ENCODE peak calls at places on chromosomes 7 and 10, in five cellular contexts. T is SJSA1, D is psoas muscle, Y is adrenal gland, O is colonic mucosa. Z is an unnamed sample. For H3K9me3 and H3K4me1, the result is how much of the 10 kb centered on the place peaks cover.

GRCh38 chr10:100009793-100010676 is at the start of gene DNMBP:
- DNase-seq in D (peak), T (peak), Y (peak), O (peak), Z (peak)

GRCh38 chr10:99784025-99784730 is 1.7 kb downstream of the ABCC2 start:
- DNase-seq in T (peak), Y (peak), O (no peak), D (no peak), Z (no peak)

GRCh38 chr10:120995768-120996167 is 144.6 kb downstream of the WDR11 start:
- DNase-seq in T (no peak), D (no peak), O (no peak), Y (no peak), Z (no peak)

GRCh38 chr10:50576245-50576815 is 47.4 kb downstream of the SGMS1 start:
- DNase-seq in O (no peak), T (peak), Y (peak), D (no peak), Z (peak)

GRCh38 chr10:24961582-24961981 is 9.2 kb upstream of the PRTFDC1 start:
- DNase-seq in Y (no peak), O (no peak), T (no peak), D (no peak), Z (no peak)

GRCh38 chr10:110556993-110557601 is 10.4 kb upstream of the SMC3 start:
- DNase-seq in T (no peak), Y (no peak), O (peak), D (no peak), Z (no peak)

GRCh38 chr10:77355844-77356243 is 281.8 kb downstream of the KCNMA1 start:
- DNase-seq in Y (no peak), T (no peak), O (no peak), D (no peak), Z (no peak)

GRCh38 chr10:72682626-72683025 is 9.3 kb upstream of the MCU start:
- DNase-seq in D (no peak), Y (no peak), O (no peak), T (no peak), Z (no peak)

GRCh38 chr7:78558571-78558970 is 760.0 kb downstream of the PHTF2 start:
- DNase-seq in O (no peak), D (no peak), T (no peak), Y (no peak), Z (no peak)

GRCh38 chr10:129536336-129536735 is 69.3 kb downstream of the MGMT start:
- DNase-seq in D (peak), T (no peak), Y (no peak), O (no peak), Z (no peak)

GRCh38 chr7:44275829-44276570 is 49.4 kb downstream of the CAMK2B start:
- DNase-seq in Y (no peak), T (no peak), D (peak), O (no peak), Z (peak)

GRCh38 chr10:2874963-2875362 is 192.4 kb upstream of the PFKP start:
- DNase-seq in D (no peak), Y (no peak), O (no peak), T (no peak), Z (peak)

GRCh38 chr7:44333971-44334733 is 8.8 kb upstream of the CAMK2B start:
- DNase-seq in T (no peak), D (no peak), O (no peak), Y (no peak), Z (no peak)

GRCh38 chr7:1357601-1358271 is 101.5 kb downstream of the MICALL2 start:
- DNase-seq in Y (no peak), O (no peak), D (no peak), T (no peak), Z (no peak)

GRCh38 chr10:57218382-57218781 is 857.3 kb upstream of the ZWINT start:
- DNase-seq in O (no peak), Y (no peak), T (no peak), D (no peak), Z (no peak)

GRCh38 chr10:3020311-3020710 is 47.0 kb upstream of the PFKP start:
- DNase-seq in Y (no peak), D (no peak), O (no peak), T (no peak), Z (no peak)

GRCh38 chr10:121904888-121905287 is 22.9 kb downstream of the ATE1 start:
- DNase-seq in Y (peak), O (no peak), D (no peak), T (no peak), Z (no peak)

GRCh38 chr7:232571-233455 is 40.4 kb downstream of the FAM20C start:
- DNase-seq in D (peak), O (no peak), Y (no peak), T (no peak), Z (no peak)

GRCh38 chr10:2839081-2839725 is 228.1 kb upstream of the PFKP start:
- DNase-seq in O (peak), Y (peak), T (no peak), D (no peak), Z (no peak)

GRCh38 chr7:114085592-114086490 is 167.0 kb upstream of the PPP1R3A start:
- DNase-seq in T (no peak), Y (peak), D (peak), O (peak), Z (peak)

GRCh38 chr10:53664620-53665019 is 892.0 kb upstream of the MBL2 start:
- DNase-seq in Y (no peak), D (no peak), O (peak), T (no peak), Z (no peak)

GRCh38 chr10:114550756-114551290 is 107.3 kb downstream of the ABLIM1 start:
- DNase-seq in O (no peak), T (no peak), D (no peak), Y (no peak), Z (no peak)

GRCh38 chr10:131663411-131663810 is 237.4 kb upstream of the PPP2R2D start:
- DNase-seq in D (no peak), Y (no peak), T (no peak), O (no peak), Z (no peak)

GRCh38 chr10:93844979-93845626 is 48.7 kb upstream of the SLC35G1 start:
- DNase-seq in O (no peak), Y (no peak), T (no peak), D (no peak), Z (no peak)

GRCh38 chr7:95798401-95798930 is 26.1 kb downstream of the DYNC1I1 start:
- DNase-seq in T (no peak), Y (no peak), O (no peak), D (no peak), Z (no peak)

GRCh38 chr10:78805176-78805575 is 263.6 kb upstream of the ZMIZ1 start:
- DNase-seq in D (peak), Y (peak), O (peak), T (peak), Z (peak)

GRCh38 chr10:75497997-75498797 is 66.8 kb downstream of the LRMDA start:
- DNase-seq in O (no peak), T (no peak), D (no peak), Y (peak), Z (peak)

GRCh38 chr7:143882020-143882610 is 19.9 kb downstream of the TCAF1 start:
- DNase-seq in D (peak), T (no peak), O (peak), Y (peak), Z (peak)

GRCh38 chr10:9305018-9305655 is 1250.6 kb downstream of the GATA3 start:
- DNase-seq in T (no peak), O (no peak), D (no peak), Y (no peak), Z (no peak)

GRCh38 chr7:148380581-148381419 is 209.8 kb upstream of the C7orf33 start:
- DNase-seq in D (no peak), Y (no peak), O (no peak), T (no peak), Z (no peak)

GRCh38 chr7:128890306-128891109 is 20.0 kb downstream of the KCP start:
- DNase-seq in D (peak), Y (no peak), T (no peak), O (peak), Z (no peak)

GRCh38 chr7:69893915-69894314 is 295.6 kb downstream of the AUTS2 start:
- DNase-seq in O (no peak), T (no peak), D (no peak), Y (no peak), Z (no peak)

GRCh38 chr7:28291559-28291958 is 111.0 kb upstream of the JAZF1 start:
- DNase-seq in Y (no peak), T (no peak), O (no peak), D (no peak), Z (no peak)

GRCh38 chr7:4675771-4676373 is 6.2 kb upstream of the FOXK1 start:
- DNase-seq in Y (no peak), O (no peak), D (no peak), T (no peak), Z (no peak)

GRCh38 chr10:96500519-96500918 is 13.2 kb downstream of the TLL2 start:
- DNase-seq in D (no peak), O (no peak), Y (no peak), T (no peak), Z (no peak)

GRCh38 chr10:49110684-49111319 is 4.5 kb downstream of the VSTM4 start:
- DNase-seq in T (no peak), O (no peak), Y (no peak), D (no peak), Z (no peak)
- H3K9me3 ChIP-seq in T (under half), O (under half), Y (under half), D (under half), Z (under half)

DNA sequence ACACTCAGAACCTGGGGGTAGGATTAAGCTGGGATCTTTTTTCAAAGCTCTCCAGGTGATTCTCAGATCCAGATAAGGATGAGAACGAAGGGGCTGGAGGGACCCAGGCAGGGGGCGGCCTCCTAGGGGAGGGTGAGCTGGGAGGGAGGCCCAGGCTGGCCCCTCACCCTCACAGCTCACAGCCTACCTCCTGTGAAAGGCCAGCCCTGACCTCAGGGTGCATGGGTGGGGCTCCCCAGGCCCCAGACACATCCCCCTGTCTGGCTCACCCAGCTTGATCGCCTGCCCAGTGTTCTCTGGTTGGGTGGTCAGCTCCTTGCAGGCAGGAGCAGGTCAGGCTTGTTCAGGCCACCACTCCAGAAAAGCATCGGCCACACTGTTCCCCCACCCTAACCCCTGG is 24.3 kb downstream of the CTBP2 start:
- DNase-seq in T (no peak), Y (no peak), D (no peak), O (no peak), Z (no peak)
- H3K4me1 ChIP-seq in T (under half), Y (under half), D (half or more), O (under half), Z (half or more)

GRCh38 chr10:38076687-38077086 is 17.4 kb upstream of the ZNF37A start:
- DNase-seq in O (no peak), Y (no peak), T (no peak), D (no peak), Z (no peak)
- H3K9me3 ChIP-seq in O (under half), Y (under half), T (under half), D (under half), Z (under half)

GRCh38 chr10:63206997-63207952 is 74.1 kb downstream of the NRBF2 start:
- DNase-seq in Y (peak), T (no peak), D (no peak), O (peak), Z (peak)

GRCh38 chr10:63209703-63210102 is 76.6 kb downstream of the NRBF2 start:
- DNase-seq in O (no peak), D (no peak), Y (no peak), T (no peak), Z (no peak)

GRCh38 chr10:63210611-63211196 is 77.6 kb downstream of the NRBF2 start:
- DNase-seq in D (no peak), O (no peak), Y (no peak), T (no peak), Z (no peak)

GRCh38 chr10:63206576-63206975 is 73.4 kb downstream of the NRBF2 start:
- DNase-seq in D (no peak), T (no peak), Y (no peak), O (no peak), Z (no peak)

GRCh38 chr10:63208981-63209380 is 75.9 kb downstream of the NRBF2 start:
- DNase-seq in Y (no peak), D (no peak), O (no peak), T (peak), Z (no peak)
- H3K4me1 ChIP-seq in Y (under half), D (under half), O (under half), T (under half), Z (half or more)

GRCh38 chr10:42491001-42491592 is 147.3 kb downstream of the ZNF33B start:
- DNase-seq in D (no peak), O (no peak), Y (no peak), T (no peak), Z (no peak)

GRCh38 chr10:42488416-42488815 is 150.0 kb downstream of the ZNF33B start:
- DNase-seq in O (no peak), D (no peak), Y (no peak), T (peak), Z (no peak)

GRCh38 chr10:42491801-42492200 is 146.6 kb downstream of the ZNF33B start:
- DNase-seq in O (no peak), Y (no peak), T (no peak), D (no peak), Z (no peak)

GRCh38 chr10:42490368-42490767 is 148.0 kb downstream of the ZNF33B start:
- DNase-seq in O (no peak), D (no peak), T (no peak), Y (no peak), Z (no peak)
- H3K9me3 ChIP-seq in O (under half), D (under half), T (under half), Y (under half), Z (under half)

DNA sequence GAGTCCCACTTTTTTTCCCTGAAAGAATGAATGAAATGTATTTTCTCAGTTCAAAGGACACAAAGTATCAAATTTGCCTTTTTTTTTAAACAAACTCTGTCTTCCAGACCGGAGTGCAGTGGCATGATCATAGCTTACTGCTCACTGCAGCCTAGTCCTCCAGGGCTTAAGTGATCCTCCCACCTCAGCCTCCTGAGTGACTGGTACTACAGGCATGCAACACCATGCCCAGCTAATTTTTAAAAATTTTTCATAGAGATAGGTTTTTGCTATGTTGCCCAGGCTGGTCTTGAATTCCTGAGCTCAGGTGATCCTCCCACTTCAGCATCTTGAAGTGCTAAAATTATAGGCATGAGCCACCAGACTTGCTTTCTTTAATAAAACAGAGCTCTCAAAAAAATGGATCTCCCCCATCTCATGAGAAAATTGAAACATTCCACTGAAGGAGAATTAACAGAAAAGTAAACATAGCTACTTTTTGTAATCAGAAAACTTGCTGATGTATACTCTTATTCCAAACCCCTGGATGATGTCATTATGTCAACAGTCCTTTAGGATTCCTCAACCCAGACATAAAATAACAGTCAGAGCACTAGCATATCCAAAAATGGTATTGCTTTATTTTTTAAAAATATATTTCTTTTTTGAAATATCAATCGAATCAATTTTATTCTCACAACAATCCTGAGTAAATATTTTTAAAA is 12.3 kb upstream of the TRDMT1 start:
- DNase-seq in O (no peak), D (no peak), Y (no peak), T (peak), Z (no peak)
- H3K4me1 ChIP-seq in O (under half), D (under half), Y (under half), T (half or more), Z (under half)

GRCh38 chr7:157837047-157837446 is 500.2 kb downstream of the DNAJB6 start:
- DNase-seq in Y (no peak), D (no peak), O (no peak), T (no peak), Z (no peak)
- H3K9me3 ChIP-seq in Y (under half), D (under half), O (under half), T (under half), Z (under half)

DNA sequence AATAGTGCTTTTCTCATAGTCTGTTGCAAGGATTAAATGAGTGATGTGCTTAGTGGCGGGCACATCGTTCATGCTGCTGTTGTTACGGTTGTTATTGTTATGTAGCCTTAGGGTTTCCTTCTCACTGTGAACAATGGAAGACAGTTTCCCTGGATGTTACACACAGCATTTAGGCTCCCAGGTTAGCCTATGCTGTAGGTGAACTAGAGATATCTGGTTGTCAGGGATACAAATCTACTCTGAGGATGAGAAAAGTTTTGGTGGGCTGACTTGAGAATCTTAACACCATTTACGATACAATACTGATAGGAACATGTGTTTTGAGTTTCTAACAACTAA is 14.7 kb downstream of the SH3PXD2A start:
- DNase-seq in T (no peak), O (no peak), D (no peak), Y (no peak), Z (no peak)
- H3K4me1 ChIP-seq in T (under half), O (under half), D (half or more), Y (under half), Z (under half)